ENCODE peak calls at places on chromosomes 5 and 9, in four cellular contexts. V is HepG2, Y is H1, M is K562. A is an unnamed sample.

GRCh38 chr9:7371032-7371431 is 428.5 kb downstream of the DMAC1 start:
- DNase-seq in V (no peak), Y (no peak), M (no peak), A (no peak)

GRCh38 chr5:56078675-56079500 is 84.1 kb upstream of the IL6ST start:
- DNase-seq in V (peak; percentile 77), Y (no peak), M (no peak), A (no peak)

GRCh38 chr5:80187274-80187673 is 68.6 kb downstream of the SERINC5 start:
- DNase-seq in V (no peak), Y (no peak), M (no peak), A (no peak)

GRCh38 chr9:119898316-119898715 is 529.1 kb upstream of the BRINP1 start:
- DNase-seq in V (no peak), Y (no peak), M (no peak), A (no peak)

GRCh38 chr5:17185776-17186175 is 31.7 kb upstream of the BASP1 start:
- DNase-seq in V (no peak), Y (no peak), M (no peak), A (no peak)

GRCh38 chr5:20575515-20575914 is 587.5 kb upstream of the CDH18 start:
- DNase-seq in V (no peak), Y (no peak), M (no peak), A (no peak)

GRCh38 chr9:123266655-123267421 is 1.5 kb downstream of the STRBP start:
- DNase-seq in V (no peak), Y (no peak), M (no peak), A (no peak)

GRCh38 chr9:68678430-68678829 is 26.6 kb upstream of the PIP5K1B start:
- DNase-seq in V (peak; percentile 46), Y (no peak), M (peak; percentile 44), A (peak; percentile 19)

GRCh38 chr5:131214828-131215227 is 44.1 kb downstream of the LYRM7 start:
- DNase-seq in V (no peak), Y (no peak), M (no peak), A (no peak)

GRCh38 chr9:125238127-125238914 is 2.8 kb downstream of the HSPA5 start:
- DNase-seq in V (no peak), Y (no peak), M (no peak), A (no peak)
- H3K4me3 ChIP-seq in V (peak overlapping the region; percentile 80), Y (no peak overlapping the region), M (peak overlapping the region; percentile 92), A (peak overlapping the region; percentile 73)

DNA sequence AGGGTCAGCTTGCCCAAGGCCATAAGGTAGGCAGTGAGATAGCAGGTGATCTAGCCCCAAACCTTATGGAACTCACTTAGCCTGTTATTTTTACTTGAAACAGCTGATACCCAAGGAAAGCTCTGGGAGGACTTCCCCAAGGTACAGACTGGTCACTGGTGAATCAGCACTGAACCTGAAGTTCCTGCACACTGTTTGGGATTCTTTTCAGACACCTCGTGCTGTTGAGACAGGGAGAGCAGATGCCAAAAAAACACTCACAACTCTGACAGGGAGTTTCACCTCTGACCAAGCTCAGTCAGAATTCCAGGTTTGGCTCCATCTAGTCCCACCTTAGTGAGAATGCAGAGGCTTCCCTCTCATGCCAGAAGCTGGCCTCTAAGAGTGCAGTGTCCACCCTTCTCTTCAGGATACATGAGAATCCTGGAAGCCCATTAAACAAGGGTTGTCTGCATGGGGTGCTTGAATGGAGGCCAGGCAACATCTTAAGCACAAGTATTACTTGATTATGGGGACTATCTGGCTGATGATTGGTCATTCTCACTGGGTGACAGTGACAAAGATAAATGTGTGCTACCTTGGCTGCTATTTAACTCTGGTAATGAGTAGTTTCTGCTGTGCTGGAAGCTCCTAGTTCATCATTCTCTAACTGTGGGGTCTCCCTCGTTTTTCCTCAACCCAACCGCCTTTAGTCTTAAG is 122.8 kb upstream of the SLIT3 start:
- DNase-seq in V (no peak), Y (no peak), M (no peak), A (no peak)
- TF ChIP-seq HDAC2 in V (no peak), Y (no peak), M (no peak), A (no peak)

GRCh38 chr9:107020040-107020530 is 157.1 kb downstream of the ZNF462 start:
- DNase-seq in V (no peak), Y (no peak), M (no peak), A (no peak)
- TF ChIP-seq KDM1A in V (no peak), Y (no peak), M (no peak), A (no peak)

DNA sequence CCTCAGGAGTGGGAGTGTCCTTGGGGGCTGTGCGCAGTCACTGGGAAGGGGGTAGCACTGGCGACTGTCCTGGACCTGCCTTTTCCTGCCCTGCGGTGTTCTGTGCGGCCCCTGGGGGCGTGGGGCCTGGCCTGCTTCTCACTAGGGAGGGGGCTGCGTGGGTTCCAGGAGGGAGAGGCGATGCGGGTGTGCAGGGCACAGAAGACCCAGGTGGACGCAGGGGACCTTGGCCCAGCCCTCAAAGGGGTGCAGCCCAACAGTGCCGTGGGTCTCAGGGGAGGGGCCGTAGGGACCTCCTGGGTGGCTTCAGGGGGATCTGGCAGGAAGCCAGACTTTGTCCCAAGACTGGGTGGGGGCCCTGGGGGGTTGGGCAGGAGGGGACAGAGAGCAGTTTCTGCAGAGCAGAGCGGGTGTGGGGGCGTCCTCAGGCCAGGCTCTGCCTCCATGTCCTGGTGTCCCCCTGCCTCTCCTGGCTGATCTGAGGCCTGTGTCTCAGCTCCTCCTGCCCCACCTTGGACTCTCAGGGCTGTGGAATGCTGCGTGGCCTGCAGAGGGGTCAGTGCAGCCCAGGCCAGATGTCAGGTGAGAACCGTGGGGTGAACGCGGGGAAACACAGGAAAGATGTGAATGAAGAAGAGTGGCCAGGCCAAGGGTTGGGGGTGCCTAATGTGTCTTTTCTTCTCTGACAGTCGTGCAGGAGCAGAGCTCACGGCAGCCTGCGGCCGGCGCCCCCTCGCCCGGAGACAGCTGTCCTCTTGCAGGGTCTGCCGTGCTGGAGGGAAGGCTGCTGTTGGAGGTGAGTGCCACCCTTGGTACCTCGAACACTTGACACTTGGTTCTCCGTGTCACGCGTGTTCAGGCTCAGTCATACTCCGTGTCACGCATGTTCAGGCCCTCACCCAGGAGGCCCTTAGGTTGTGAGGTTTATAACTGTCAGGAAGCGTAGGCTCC is 54.7 kb downstream of the AHRR start:
- DNase-seq in V (no peak), Y (peak; percentile 42), M (no peak), A (no peak)
- H3K4me3 ChIP-seq in V (no peak overlapping the region), Y (no peak overlapping the region), M (no peak overlapping the region), A (no peak overlapping the region)

GRCh38 chr5:169577966-169578365 is 5.6 kb upstream of the SPDL1 start:
- DNase-seq in V (no peak), Y (no peak), M (no peak), A (no peak)

GRCh38 chr5:169574147-169574646 is 9.4 kb upstream of the SPDL1 start:
- DNase-seq in V (no peak), Y (no peak), M (no peak), A (no peak)

GRCh38 chr5:169581580-169582227 is 1.9 kb upstream of the SPDL1 start:
- DNase-seq in V (peak; percentile 46), Y (peak; percentile 73), M (peak; percentile 29), A (peak; percentile 43)

GRCh38 chr5:169580964-169581363 is 2.6 kb upstream of the SPDL1 start:
- DNase-seq in V (no peak), Y (no peak), M (no peak), A (no peak)

GRCh38 chr5:169576181-169576598 is 7.4 kb upstream of the SPDL1 start:
- DNase-seq in V (no peak), Y (no peak), M (no peak), A (no peak)
- TF ChIP-seq HDAC2 in V (no peak), Y (no peak), M (no peak), A (no peak)

GRCh38 chr5:29162297-29162696 is 2031.2 kb upstream of the CDH6 start:
- DNase-seq in V (peak; percentile 3), Y (no peak), M (no peak), A (no peak)

GRCh38 chr5:29157975-29158374 is 2035.5 kb upstream of the CDH6 start:
- DNase-seq in V (no peak), Y (no peak), M (no peak), A (no peak)

GRCh38 chr5:29161897-29162296 is 2031.6 kb upstream of the CDH6 start:
- DNase-seq in V (no peak), Y (no peak), M (no peak), A (no peak)

GRCh38 chr5:29161399-29161798 is 2032.1 kb upstream of the CDH6 start:
- DNase-seq in V (peak; percentile 7), Y (no peak), M (no peak), A (no peak)
- TF ChIP-seq KDM1A in V (no peak), Y (no peak), M (no peak), A (no peak)

GRCh38 chr9:24500761-24501160 is 44.9 kb downstream of the IZUMO3 start:
- DNase-seq in V (no peak), Y (no peak), M (no peak), A (no peak)

GRCh38 chr9:24502548-24502947 is 43.1 kb downstream of the IZUMO3 start:
- DNase-seq in V (no peak), Y (no peak), M (no peak), A (no peak)

GRCh38 chr9:24498632-24499031 is 47.1 kb downstream of the IZUMO3 start:
- DNase-seq in V (no peak), Y (no peak), M (no peak), A (no peak)

GRCh38 chr9:24497671-24498070 is 48.0 kb downstream of the IZUMO3 start:
- DNase-seq in V (no peak), Y (no peak), M (no peak), A (no peak)
- H3K4me3 ChIP-seq in V (no peak overlapping the region), Y (no peak overlapping the region), M (no peak overlapping the region), A (no peak overlapping the region)

A was measured in A549.